ENCODE peak calls at places on chromosome 2, in nine cellular contexts. O is omental fat pad, Q is A549, K is GM13977, T is choroid plexus epithelial cell, E is GM23338, A is NB4, H is fibroblast of mammary gland, G is ovary. R is an unnamed sample.

GRCh38 chr2:83168377-83168776 is 1290.7 kb downstream of the SUCLG1 start:
- DNase-seq in O (no peak), Q (no peak), K (no peak), T (no peak), E (no peak), A (no peak), H (no peak), G (no peak), R (no peak)

GRCh38 chr2:235690082-235690808 is 196.4 kb downstream of the AGAP1 start:
- DNase-seq in O (no peak), Q (no peak), K (no peak), T (no peak), E (no peak), A (no peak), H (no peak), G (no peak), R (no peak)

GRCh38 chr2:120908314-120908975 is 172.8 kb downstream of the GLI2 start:
- DNase-seq in O (no peak), Q (no peak), K (no peak), T (no peak), E (no peak), A (no peak), H (no peak), G (no peak), R (no peak)

GRCh38 chr2:21175895-21176646 is 52.3 kb downstream of the TDRD15 start:
- DNase-seq in O (no peak), Q (no peak), K (no peak), T (peak), E (peak), A (peak), H (no peak), G (no peak), R (no peak)

GRCh38 chr2:29104589-29105164 is 10.5 kb upstream of the CLIP4 start:
- DNase-seq in O (no peak), Q (no peak), K (no peak), T (no peak), E (no peak), A (no peak), H (no peak), G (no peak), R (no peak)

GRCh38 chr2:44802409-44803099 is 138.9 kb upstream of the SIX3 start:
- DNase-seq in O (no peak), Q (no peak), K (no peak), T (peak), E (peak), A (no peak), H (no peak), G (no peak), R (no peak)

GRCh38 chr2:36597003-36597531 is 901 bp downstream of the FEZ2 start:
- DNase-seq in O (no peak), Q (no peak), K (no peak), T (no peak), E (no peak), A (no peak), H (no peak), G (no peak), R (no peak)

GRCh38 chr2:240214790-240215675 is 74.6 kb upstream of the OTOS start:
- DNase-seq in O (no peak), Q (no peak), K (no peak), T (no peak), E (no peak), A (no peak), H (no peak), G (no peak), R (no peak)

GRCh38 chr2:23835988-23836387 is 90.9 kb downstream of the ATAD2B start:
- DNase-seq in O (no peak), Q (no peak), K (no peak), T (no peak), E (no peak), A (no peak), H (no peak), G (no peak), R (no peak)

GRCh38 chr2:23836505-23836904 is 90.4 kb downstream of the ATAD2B start:
- DNase-seq in O (no peak), Q (no peak), K (no peak), T (no peak), E (no peak), A (no peak), H (no peak), G (no peak), R (no peak)

GRCh38 chr2:23839919-23840318 is 87.0 kb downstream of the ATAD2B start:
- DNase-seq in O (no peak), Q (no peak), K (no peak), T (no peak), E (no peak), A (no peak), H (no peak), G (no peak), R (no peak)

GRCh38 chr2:23836971-23837565 is 89.9 kb downstream of the ATAD2B start:
- DNase-seq in O (no peak), Q (no peak), K (no peak), T (no peak), E (no peak), A (no peak), H (no peak), G (no peak), R (no peak)

DNA sequence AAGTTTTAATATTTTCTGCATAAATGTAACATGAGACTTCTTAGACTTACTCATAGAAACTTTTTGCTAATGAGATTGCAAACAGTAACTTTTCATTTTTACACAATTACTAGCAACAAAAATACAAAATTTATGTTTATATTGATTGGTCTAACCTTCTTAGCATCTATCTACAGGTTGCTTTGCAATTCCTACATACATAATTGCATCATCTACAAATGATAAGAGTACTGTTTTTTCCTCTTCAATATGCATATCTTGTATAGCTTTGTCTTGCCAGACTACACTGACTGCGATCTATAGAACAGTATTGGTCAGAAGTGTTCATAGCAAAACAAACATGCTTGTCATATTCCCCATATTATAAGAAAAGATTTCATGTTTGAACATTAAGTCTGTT is 88.0 kb downstream of the ATAD2B start:
- DNase-seq in O (no peak), Q (no peak), K (no peak), T (no peak), E (no peak), A (no peak), H (no peak), G (no peak), R (no peak)
- TF ChIP-seq CTCF in O (no peak), Q (no peak), K (no peak), T (no peak), E (no peak), A (no peak), H (no peak), G (no peak), R (no peak)

GRCh38 chr2:231929961-231930600 is 3.9 kb upstream of the NPPC start:
- DNase-seq in O (no peak), Q (peak), K (peak), T (peak), E (peak), A (peak), H (peak), G (no peak), R (no peak)

GRCh38 chr2:231928901-231929725 is 2.9 kb upstream of the NPPC start:
- DNase-seq in O (no peak), Q (no peak), K (no peak), T (no peak), E (no peak), A (no peak), H (no peak), G (no peak), R (no peak)

GRCh38 chr2:231927566-231927890 is 1.3 kb upstream of the NPPC start:
- DNase-seq in O (no peak), Q (no peak), K (no peak), T (no peak), E (no peak), A (no peak), H (no peak), G (no peak), R (no peak)

GRCh38 chr2:231926761-231927565 is 767 bp upstream of the NPPC start:
- DNase-seq in O (no peak), Q (no peak), K (peak), T (peak), E (peak), A (peak), H (no peak), G (peak), R (no peak)

GRCh38 chr2:231928481-231928880 is 2.3 kb upstream of the NPPC start:
- DNase-seq in O (no peak), Q (no peak), K (no peak), T (peak), E (peak), A (no peak), H (no peak), G (peak), R (no peak)
- TF ChIP-seq CTCF in O (no peak), Q (no peak), K (no peak), T (peak), E (peak), A (no peak), H (peak), G (no peak), R (no peak)

GRCh38 chr2:102755284-102755683 is 6.5 kb upstream of the TMEM182 start:
- DNase-seq in O (no peak), Q (no peak), K (no peak), T (peak), E (peak), A (no peak), H (no peak), G (no peak), R (no peak)

GRCh38 chr2:102749938-102750337 is 11.9 kb upstream of the TMEM182 start:
- DNase-seq in O (no peak), Q (no peak), K (peak), T (no peak), E (no peak), A (no peak), H (no peak), G (no peak), R (no peak)

GRCh38 chr2:102754746-102755145 is 7.1 kb upstream of the TMEM182 start:
- DNase-seq in O (no peak), Q (no peak), K (no peak), T (no peak), E (no peak), A (no peak), H (no peak), G (no peak), R (no peak)

GRCh38 chr2:102758433-102758832 is 3.4 kb upstream of the TMEM182 start:
- DNase-seq in O (no peak), Q (no peak), K (no peak), T (no peak), E (no peak), A (no peak), H (no peak), G (no peak), R (no peak)

DNA sequence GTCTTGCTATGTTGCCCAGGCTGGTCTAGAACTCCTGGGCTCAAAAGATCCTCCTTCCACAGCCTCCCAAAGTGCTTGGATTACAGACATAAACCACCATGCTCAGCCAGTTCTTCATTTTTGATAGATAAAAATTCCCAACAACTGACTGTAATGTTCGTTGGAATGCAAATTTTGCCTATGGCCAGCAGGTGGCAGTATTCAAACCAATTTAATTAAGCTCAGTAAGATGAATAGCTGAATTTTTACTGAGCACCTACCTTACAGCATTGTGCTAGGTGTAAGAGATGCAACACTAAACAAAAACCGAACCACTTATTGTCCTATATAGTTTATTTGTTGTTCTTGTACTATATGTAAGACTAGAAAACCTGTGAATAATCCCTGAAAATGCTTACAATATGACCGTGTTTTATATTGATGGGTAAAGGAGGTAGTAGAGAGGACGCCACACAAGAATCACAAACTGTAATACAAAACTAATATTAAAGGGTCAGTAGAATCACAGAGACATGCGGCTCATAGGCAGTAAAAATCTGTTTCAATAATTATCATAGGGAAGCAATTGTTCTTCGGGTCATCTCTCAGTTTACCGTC is 8.2 kb upstream of the TMEM182 start:
- DNase-seq in O (no peak), Q (peak), K (peak), T (peak), E (peak), A (peak), H (peak), G (no peak), R (peak)
- TF ChIP-seq CTCF in O (no peak), Q (peak), K (peak), T (peak), E (peak), A (peak), H (peak), G (peak), R (peak)

GRCh38 chr2:5121677-5122076 is 570.5 kb upstream of the SOX11 start:
- DNase-seq in O (no peak), Q (no peak), K (no peak), T (peak), E (peak), A (peak), H (no peak), G (no peak), R (no peak)
- TF ChIP-seq CTCF in O (no peak), Q (no peak), K (no peak), T (peak), E (peak), A (no peak), H (no peak), G (no peak), R (no peak)

R was measured in MCF 10A.